ENCODE peak calls at places on chromosome 3, in five cellular contexts. M is stimulated activated CD8-positive, alpha-beta memory T cell treated with anti-CD3 and anti-CD28 coated beads, Interleukin-12 subunit alpha, Interleukin-12 subunit beta, amount 100 ng/mL, for 4 hours; V is HuH-7; Q is WERI-Rb-1; E is kidney glomerular epithelial cell. A is an unnamed sample.

GRCh38 chr3:14142567-14143270 is 17.9 kb downstream of the TMEM43 start:
- DNase-seq in M (peak), V (no peak), Q (no peak), E (no peak), A (no peak)

GRCh38 chr3:107211608-107212007 is 165.6 kb upstream of the CCDC54 start:
- DNase-seq in M (no peak), V (no peak), Q (no peak), E (no peak), A (no peak)

GRCh38 chr3:15647629-15648167 is 46.2 kb downstream of the BTD start:
- DNase-seq in M (peak), V (no peak), Q (no peak), E (peak), A (no peak)

GRCh38 chr3:76487446-76487845 is 552.5 kb upstream of the ROBO2 start:
- DNase-seq in M (no peak), V (no peak), Q (no peak), E (peak), A (no peak)

GRCh38 chr3:174409085-174409743 is 449.9 kb upstream of the NAALADL2 start:
- DNase-seq in M (no peak), V (no peak), Q (no peak), E (peak), A (no peak)

GRCh38 chr3:124607163-124607562 is 123.1 kb upstream of the UMPS start:
- DNase-seq in M (no peak), V (no peak), Q (no peak), E (peak), A (peak)

GRCh38 chr3:100316656-100317069 is 17.9 kb upstream of the NIT2 start:
- DNase-seq in M (no peak), V (peak), Q (peak), E (peak), A (peak)

GRCh38 chr3:184082034-184082433 is 14.8 kb upstream of the HTR3E start:
- DNase-seq in M (no peak), V (no peak), Q (no peak), E (no peak), A (no peak)

GRCh38 chr3:36615861-36616260 is 148.5 kb downstream of the DCLK3 start:
- DNase-seq in M (no peak), V (no peak), Q (no peak), E (no peak), A (no peak)

GRCh38 chr3:101453966-101454365 is 59.0 kb downstream of the SENP7 start:
- DNase-seq in M (no peak), V (no peak), Q (no peak), E (no peak), A (no peak)

GRCh38 chr3:193292386-193292785 is 51.4 kb downstream of the PLAAT1 start:
- DNase-seq in M (no peak), V (no peak), Q (no peak), E (no peak), A (no peak)

GRCh38 chr3:118128886-118129285 is 905.8 kb downstream of the IGSF11 start:
- DNase-seq in M (no peak), V (no peak), Q (no peak), E (no peak), A (no peak)

GRCh38 chr3:171469376-171469775 is 9.2 kb upstream of the TNIK start:
- DNase-seq in M (no peak), V (no peak), Q (no peak), E (no peak), A (no peak)

GRCh38 chr3:24318668-24319287 is 175.9 kb downstream of the THRB start:
- DNase-seq in M (no peak), V (no peak), Q (no peak), E (peak), A (peak)

GRCh38 chr3:53856964-53857363 is 10.6 kb downstream of the IL17RB start:
- DNase-seq in M (no peak), V (no peak), Q (no peak), E (no peak), A (no peak)

GRCh38 chr3:47227678-47228077 is 54.9 kb downstream of the KIF9 start:
- DNase-seq in M (no peak), V (no peak), Q (no peak), E (no peak), A (no peak)

GRCh38 chr3:194956697-194957396 is 271.2 kb downstream of the FAM43A start:
- DNase-seq in M (no peak), V (no peak), Q (no peak), E (no peak), A (no peak)

GRCh38 chr3:119240101-119240581 is 537 bp downstream of the B4GALT4 start:
- DNase-seq in M (no peak), V (peak), Q (no peak), E (peak), A (peak)

GRCh38 chr3:197878427-197878826 is 71.6 kb upstream of the RPL35A start:
- DNase-seq in M (no peak), V (no peak), Q (no peak), E (no peak), A (no peak)

GRCh38 chr3:57892423-57892822 is 115.8 kb upstream of the FLNB start:
- DNase-seq in M (no peak), V (no peak), Q (no peak), E (no peak), A (no peak)

GRCh38 chr3:33231755-33232465 is 13.3 kb upstream of the SUSD5 start:
- DNase-seq in M (no peak), V (peak), Q (no peak), E (no peak), A (no peak)

GRCh38 chr3:52237659-52238172 is 1.2 kb downstream of the TWF2 start:
- DNase-seq in M (no peak), V (no peak), Q (no peak), E (peak), A (no peak)

GRCh38 chr3:4322635-4323034 is 19.5 kb downstream of the SETMAR start:
- DNase-seq in M (no peak), V (no peak), Q (no peak), E (no peak), A (peak)

GRCh38 chr3:66253790-66254620 is 33.2 kb downstream of the SLC25A26 start:
- DNase-seq in M (no peak), V (no peak), Q (no peak), E (no peak), A (peak)

GRCh38 chr3:187186801-187187421 is 10.4 kb upstream of the RTP1 start:
- DNase-seq in M (no peak), V (no peak), Q (no peak), E (peak), A (peak)

GRCh38 chr3:67655364-67656121 is 1.1 kb upstream of the SUCLG2 start:
- DNase-seq in M (peak), V (no peak), Q (no peak), E (no peak), A (peak)

GRCh38 chr3:156359337-156359736 is 195.6 kb downstream of the SSR3 start:
- DNase-seq in M (no peak), V (no peak), Q (no peak), E (no peak), A (no peak)

GRCh38 chr3:25448750-25449684 is 21.0 kb downstream of the RARB start:
- DNase-seq in M (no peak), V (peak), Q (no peak), E (no peak), A (peak)

GRCh38 chr3:100040846-100041245 is 73.5 kb downstream of the FILIP1L start:
- DNase-seq in M (no peak), V (no peak), Q (no peak), E (no peak), A (no peak)

GRCh38 chr3:110234831-110235230 is 836.8 kb upstream of the NECTIN3 start:
- DNase-seq in M (no peak), V (no peak), Q (no peak), E (no peak), A (no peak)

GRCh38 chr3:16134173-16134928 is 40.1 kb upstream of the GALNT15 start:
- DNase-seq in M (no peak), V (no peak), Q (no peak), E (no peak), A (no peak)

GRCh38 chr3:38566215-38566528 is 70.0 kb downstream of the EXOG start:
- DNase-seq in M (no peak), V (no peak), Q (no peak), E (no peak), A (no peak)

A was measured in HepG2.